ENCODE peak calls at places on chromosomes 13 and 19, in eight cellular contexts. One of them, this sample, is unnamed. For H3K27me3, the result is how much of the 10 kb centered on the place peaks cover.

GRCh38 chr19:42143341-42144234 is 11.3 kb upstream of the POU2F2 start:
- DNase-seq in psoas muscle: no peak
- DNase-seq in A673: peak
- DNase-seq in GM23338: peak
- DNase-seq in mammary epithelial cell: peak
- DNase-seq in pancreas: no peak
- DNase-seq in heart right ventricle: no peak
- DNase-seq in BE2C: no peak
- DNase-seq in this sample: no peak

GRCh38 chr13:78709028-78709427 is 50.1 kb upstream of the OBI1 start:
- DNase-seq in BE2C: no peak
- DNase-seq in A673: no peak
- DNase-seq in pancreas: no peak
- DNase-seq in GM23338: no peak
- DNase-seq in heart right ventricle: no peak
- DNase-seq in mammary epithelial cell: peak
- DNase-seq in psoas muscle: no peak
- DNase-seq in this sample: no peak

GRCh38 chr13:51373451-51373850 is 34.0 kb downstream of the SERPINE3 start:
- DNase-seq in pancreas: no peak
- DNase-seq in BE2C: no peak
- DNase-seq in heart right ventricle: no peak
- DNase-seq in GM23338: no peak
- DNase-seq in mammary epithelial cell: no peak
- DNase-seq in psoas muscle: no peak
- DNase-seq in A673: no peak
- DNase-seq in this sample: no peak

GRCh38 chr13:46059405-46059804 is 6.9 kb upstream of the ZC3H13 start:
- DNase-seq in GM23338: no peak
- DNase-seq in heart right ventricle: no peak
- DNase-seq in mammary epithelial cell: no peak
- DNase-seq in psoas muscle: no peak
- DNase-seq in A673: no peak
- DNase-seq in pancreas: no peak
- DNase-seq in BE2C: no peak
- DNase-seq in this sample: no peak

GRCh38 chr19:44729516-44730033 is 18.9 kb upstream of the BCL3 start:
- DNase-seq in GM23338: no peak
- DNase-seq in heart right ventricle: no peak
- DNase-seq in BE2C: no peak
- DNase-seq in mammary epithelial cell: no peak
- DNase-seq in psoas muscle: no peak
- DNase-seq in pancreas: no peak
- DNase-seq in A673: no peak
- DNase-seq in this sample: no peak

GRCh38 chr13:103694033-103694432 is 627.8 kb upstream of the SLC10A2 start:
- DNase-seq in pancreas: no peak
- DNase-seq in heart right ventricle: no peak
- DNase-seq in psoas muscle: no peak
- DNase-seq in A673: peak
- DNase-seq in mammary epithelial cell: no peak
- DNase-seq in BE2C: peak
- DNase-seq in GM23338: peak
- DNase-seq in this sample: no peak

GRCh38 chr13:34931572-34931971 is 10.5 kb upstream of the NBEA start:
- DNase-seq in A673: no peak
- DNase-seq in mammary epithelial cell: peak
- DNase-seq in pancreas: no peak
- DNase-seq in GM23338: no peak
- DNase-seq in psoas muscle: no peak
- DNase-seq in heart right ventricle: no peak
- DNase-seq in BE2C: no peak
- DNase-seq in this sample: no peak

GRCh38 chr19:5130371-5131030 is 161.6 kb downstream of the KDM4B start:
- DNase-seq in mammary epithelial cell: no peak
- DNase-seq in BE2C: no peak
- DNase-seq in GM23338: no peak
- DNase-seq in psoas muscle: no peak
- DNase-seq in pancreas: no peak
- DNase-seq in A673: no peak
- DNase-seq in heart right ventricle: no peak
- DNase-seq in this sample: peak

GRCh38 chr19:39390460-39390758 is 497 bp downstream of the PAF1 start:
- DNase-seq in pancreas: no peak
- DNase-seq in mammary epithelial cell: peak
- DNase-seq in BE2C: no peak
- DNase-seq in A673: no peak
- DNase-seq in GM23338: no peak
- DNase-seq in psoas muscle: no peak
- DNase-seq in heart right ventricle: no peak
- DNase-seq in this sample: no peak

GRCh38 chr13:37960427-37960826 is 90.9 kb upstream of the TRPC4 start:
- DNase-seq in GM23338: peak
- DNase-seq in psoas muscle: no peak
- DNase-seq in A673: no peak
- DNase-seq in heart right ventricle: no peak
- DNase-seq in mammary epithelial cell: no peak
- DNase-seq in pancreas: no peak
- DNase-seq in BE2C: no peak
- DNase-seq in this sample: no peak

GRCh38 chr19:20928371-20928770 is 5.3 kb downstream of the ZNF85 start:
- DNase-seq in pancreas: no peak
- DNase-seq in mammary epithelial cell: peak
- DNase-seq in heart right ventricle: no peak
- DNase-seq in A673: no peak
- DNase-seq in GM23338: no peak
- DNase-seq in BE2C: no peak
- DNase-seq in psoas muscle: no peak
- DNase-seq in this sample: no peak

GRCh38 chr13:51249254-51249653 is 27.1 kb downstream of the FAM124A start:
- DNase-seq in GM23338: peak
- DNase-seq in BE2C: no peak
- DNase-seq in heart right ventricle: no peak
- DNase-seq in mammary epithelial cell: peak
- DNase-seq in psoas muscle: no peak
- DNase-seq in pancreas: no peak
- DNase-seq in A673: no peak
- DNase-seq in this sample: no peak

GRCh38 chr19:13241321-13242104 is 91.3 kb downstream of the IER2 start:
- DNase-seq in psoas muscle: no peak
- DNase-seq in heart right ventricle: no peak
- DNase-seq in GM23338: peak
- DNase-seq in BE2C: no peak
- DNase-seq in pancreas: no peak
- DNase-seq in mammary epithelial cell: peak
- DNase-seq in A673: no peak
- DNase-seq in this sample: no peak

GRCh38 chr19:48992571-48993174 is 436 bp downstream of the GYS1 start:
- DNase-seq in BE2C: no peak
- DNase-seq in psoas muscle: no peak
- DNase-seq in A673: no peak
- DNase-seq in GM23338: peak
- DNase-seq in mammary epithelial cell: no peak
- DNase-seq in pancreas: no peak
- DNase-seq in heart right ventricle: no peak
- DNase-seq in this sample: no peak

GRCh38 chr19:39696418-39696817 is 7.9 kb upstream of the LGALS14 start:
- DNase-seq in BE2C: no peak
- DNase-seq in GM23338: no peak
- DNase-seq in mammary epithelial cell: peak
- DNase-seq in heart right ventricle: no peak
- DNase-seq in pancreas: no peak
- DNase-seq in A673: no peak
- DNase-seq in psoas muscle: no peak
- DNase-seq in this sample: no peak

GRCh38 chr13:108859202-108860012 is 230.0 kb downstream of the MYO16 start:
- DNase-seq in GM23338: peak
- DNase-seq in A673: peak
- DNase-seq in BE2C: no peak
- DNase-seq in pancreas: no peak
- DNase-seq in psoas muscle: no peak
- DNase-seq in heart right ventricle: no peak
- DNase-seq in mammary epithelial cell: no peak
- DNase-seq in this sample: no peak

GRCh38 chr19:53865918-53866696 is 1.6 kb upstream of the MYADM start:
- DNase-seq in GM23338: peak
- DNase-seq in psoas muscle: peak
- DNase-seq in heart right ventricle: peak
- DNase-seq in pancreas: peak
- DNase-seq in A673: peak
- DNase-seq in mammary epithelial cell: peak
- DNase-seq in BE2C: peak
- DNase-seq in this sample: peak

GRCh38 chr13:68927387-68928026 is 1180.1 kb upstream of the ATXN8OS start:
- DNase-seq in pancreas: no peak
- DNase-seq in BE2C: peak
- DNase-seq in mammary epithelial cell: no peak
- DNase-seq in GM23338: peak
- DNase-seq in A673: peak
- DNase-seq in psoas muscle: no peak
- DNase-seq in heart right ventricle: no peak
- DNase-seq in this sample: no peak

GRCh38 chr19:11323601-11324078 is 15.8 kb downstream of the RAB3D start:
- DNase-seq in mammary epithelial cell: no peak
- DNase-seq in GM23338: peak
- DNase-seq in pancreas: no peak
- DNase-seq in BE2C: no peak
- DNase-seq in psoas muscle: no peak
- DNase-seq in A673: no peak
- DNase-seq in heart right ventricle: no peak
- DNase-seq in this sample: no peak

GRCh38 chr19:4456843-4457653 is 546 bp downstream of the UBXN6 start:
- DNase-seq in mammary epithelial cell: peak
- DNase-seq in psoas muscle: peak
- DNase-seq in GM23338: peak
- DNase-seq in A673: peak
- DNase-seq in BE2C: peak
- DNase-seq in pancreas: no peak
- DNase-seq in heart right ventricle: peak
- DNase-seq in this sample: no peak

GRCh38 chr13:21735621-21736401 is 64.9 kb downstream of the FGF9 start:
- DNase-seq in pancreas: no peak
- DNase-seq in BE2C: no peak
- DNase-seq in GM23338: peak
- DNase-seq in psoas muscle: no peak
- DNase-seq in A673: no peak
- DNase-seq in mammary epithelial cell: no peak
- DNase-seq in heart right ventricle: peak
- DNase-seq in this sample: no peak

GRCh38 chr19:1167687-1168561 is 6.1 kb downstream of the SBNO2 start:
- DNase-seq in GM23338: no peak
- DNase-seq in psoas muscle: peak
- DNase-seq in mammary epithelial cell: no peak
- DNase-seq in heart right ventricle: no peak
- DNase-seq in pancreas: no peak
- DNase-seq in A673: no peak
- DNase-seq in BE2C: peak
- DNase-seq in this sample: no peak

GRCh38 chr19:1168877-1169791 is 4.9 kb downstream of the SBNO2 start:
- DNase-seq in pancreas: peak
- DNase-seq in psoas muscle: peak
- DNase-seq in BE2C: no peak
- DNase-seq in heart right ventricle: no peak
- DNase-seq in GM23338: no peak
- DNase-seq in A673: no peak
- DNase-seq in mammary epithelial cell: peak
- DNase-seq in this sample: no peak

GRCh38 chr19:1166872-1167573 is 7.0 kb downstream of the SBNO2 start:
- DNase-seq in A673: no peak
- DNase-seq in GM23338: no peak
- DNase-seq in mammary epithelial cell: no peak
- DNase-seq in heart right ventricle: no peak
- DNase-seq in psoas muscle: peak
- DNase-seq in pancreas: no peak
- DNase-seq in BE2C: no peak
- DNase-seq in this sample: no peak

GRCh38 chr19:1169921-1170885 is 3.9 kb downstream of the SBNO2 start:
- DNase-seq in psoas muscle: peak
- DNase-seq in pancreas: no peak
- DNase-seq in heart right ventricle: no peak
- DNase-seq in mammary epithelial cell: peak
- DNase-seq in A673: peak
- DNase-seq in GM23338: no peak
- DNase-seq in BE2C: peak
- DNase-seq in this sample: no peak

DNA sequence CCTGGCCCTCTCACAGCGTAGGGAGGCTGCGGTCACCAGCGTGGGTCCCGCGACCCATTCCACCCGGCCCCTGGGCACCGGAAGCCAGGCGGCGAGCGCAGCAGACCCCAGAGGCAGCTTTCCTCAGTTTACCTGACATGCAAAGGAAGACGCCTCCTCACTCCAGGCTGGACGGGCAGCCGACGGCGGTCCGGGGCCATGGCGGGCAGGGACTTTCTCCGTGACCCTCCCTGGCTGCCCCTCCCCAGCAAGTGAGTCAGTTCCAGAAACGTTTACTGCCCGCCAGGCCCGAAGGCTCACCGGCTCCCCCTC is 5.5 kb downstream of the SBNO2 start:
- DNase-seq in A673: no peak
- DNase-seq in BE2C: no peak
- DNase-seq in heart right ventricle: no peak
- DNase-seq in GM23338: no peak
- DNase-seq in mammary epithelial cell: no peak
- DNase-seq in psoas muscle: peak
- DNase-seq in pancreas: no peak
- DNase-seq in this sample: no peak
- H3K4me3 ChIP-seq in A673: no peak
- H3K4me3 ChIP-seq in BE2C: no peak
- H3K4me3 ChIP-seq in heart right ventricle: no peak
- H3K4me3 ChIP-seq in GM23338: no peak
- H3K4me3 ChIP-seq in mammary epithelial cell: peak
- H3K4me3 ChIP-seq in psoas muscle: peak
- H3K4me3 ChIP-seq in pancreas: no peak
- H3K4me3 ChIP-seq in this sample: no peak

GRCh38 chr13:71274923-71275593 is 591.9 kb downstream of the DACH1 start:
- DNase-seq in A673: no peak
- DNase-seq in heart right ventricle: no peak
- DNase-seq in pancreas: no peak
- DNase-seq in mammary epithelial cell: no peak
- DNase-seq in psoas muscle: no peak
- DNase-seq in GM23338: no peak
- DNase-seq in BE2C: no peak
- DNase-seq in this sample: no peak
- H3K27me3 ChIP-seq in A673: under half
- H3K27me3 ChIP-seq in heart right ventricle: under half
- H3K27me3 ChIP-seq in pancreas: under half
- H3K27me3 ChIP-seq in mammary epithelial cell: under half
- H3K27me3 ChIP-seq in psoas muscle: under half
- H3K27me3 ChIP-seq in GM23338: under half
- H3K27me3 ChIP-seq in BE2C: under half
- H3K27me3 ChIP-seq in this sample: under half

GRCh38 chr13:48731957-48732569 is 78.3 kb downstream of the CYSLTR2 start:
- DNase-seq in pancreas: peak
- DNase-seq in heart right ventricle: peak
- DNase-seq in BE2C: peak
- DNase-seq in GM23338: peak
- DNase-seq in psoas muscle: peak
- DNase-seq in mammary epithelial cell: peak
- DNase-seq in A673: peak
- DNase-seq in this sample: peak
- TF ChIP-seq CTCF in pancreas: peak
- TF ChIP-seq CTCF in heart right ventricle: peak
- TF ChIP-seq CTCF in BE2C: peak
- TF ChIP-seq CTCF in GM23338: peak
- TF ChIP-seq CTCF in psoas muscle: peak
- TF ChIP-seq CTCF in mammary epithelial cell: peak
- TF ChIP-seq CTCF in A673: peak
- TF ChIP-seq CTCF in this sample: peak

GRCh38 chr13:113837554-113838355 is 26.1 kb downstream of the GAS6 start:
- DNase-seq in pancreas: peak
- DNase-seq in GM23338: no peak
- DNase-seq in BE2C: peak
- DNase-seq in mammary epithelial cell: peak
- DNase-seq in heart right ventricle: peak
- DNase-seq in psoas muscle: peak
- DNase-seq in A673: peak
- DNase-seq in this sample: no peak
- H3K4me3 ChIP-seq in pancreas: no peak
- H3K4me3 ChIP-seq in GM23338: no peak
- H3K4me3 ChIP-seq in BE2C: no peak
- H3K4me3 ChIP-seq in mammary epithelial cell: peak
- H3K4me3 ChIP-seq in heart right ventricle: peak
- H3K4me3 ChIP-seq in psoas muscle: peak
- H3K4me3 ChIP-seq in A673: no peak
- H3K4me3 ChIP-seq in this sample: no peak